ENCODE peak calls at places on chromosomes 12 and 14, in ten cellular contexts. G is cardiac muscle cell, L is fibroblast of mammary gland, J is stomach, A is psoas muscle, M is fibroblast of villous mesenchyme, F is astrocyte of the spinal cord, P is SK-N-SH, I is body of pancreas, K is neural crest cell. Q is an unnamed sample.

GRCh38 chr12:127272864-127273263 is 994.1 kb upstream of the TMEM132C start:
- DNase-seq in G (peak), L (peak), J (no peak), A (no peak), M (no peak), F (peak), P (no peak), I (no peak), K (no peak), Q (peak)

GRCh38 chr12:29238822-29239291 is 89.8 kb downstream of the FAR2 start:
- DNase-seq in G (no peak), L (peak), J (no peak), A (no peak), M (no peak), F (peak), P (no peak), I (no peak), K (no peak), Q (peak)

GRCh38 chr12:110543252-110543959 is 39.7 kb downstream of the PPTC7 start:
- DNase-seq in G (peak), L (peak), J (peak), A (peak), M (peak), F (peak), P (no peak), I (peak), K (no peak), Q (peak)

GRCh38 chr12:12428047-12428446 is 71.2 kb downstream of the BORCS5 start:
- DNase-seq in G (no peak), L (no peak), J (no peak), A (no peak), M (no peak), F (no peak), P (no peak), I (no peak), K (no peak), Q (no peak)

GRCh38 chr14:50964683-50965390 is 20.6 kb upstream of the PYGL start:
- DNase-seq in G (peak), L (peak), J (peak), A (no peak), M (peak), F (peak), P (no peak), I (peak), K (no peak), Q (peak)

GRCh38 chr14:22537436-22538310 is 51.4 kb downstream of the DAD1 start:
- DNase-seq in G (no peak), L (no peak), J (no peak), A (no peak), M (no peak), F (no peak), P (no peak), I (no peak), K (no peak), Q (no peak)

GRCh38 chr12:30296486-30296885 is 399.2 kb downstream of the IPO8 start:
- DNase-seq in G (no peak), L (no peak), J (no peak), A (no peak), M (no peak), F (no peak), P (no peak), I (no peak), K (no peak), Q (no peak)

GRCh38 chr12:14803830-14804160 is 325 bp downstream of the C12orf60 start:
- DNase-seq in G (no peak), L (no peak), J (no peak), A (no peak), M (no peak), F (no peak), P (no peak), I (no peak), K (no peak), Q (no peak)

GRCh38 chr14:24978862-24979724 is 70.9 kb downstream of the STXBP6 start:
- DNase-seq in G (no peak), L (no peak), J (no peak), A (no peak), M (peak), F (no peak), P (no peak), I (peak), K (no peak), Q (no peak)

GRCh38 chr12:58966939-58967338 is 46.6 kb upstream of the LRIG3 start:
- DNase-seq in G (peak), L (peak), J (no peak), A (no peak), M (peak), F (peak), P (no peak), I (no peak), K (no peak), Q (peak)

GRCh38 chr14:61043506-61043905 is 62.5 kb downstream of the SLC38A6 start:
- DNase-seq in G (no peak), L (no peak), J (no peak), A (no peak), M (no peak), F (no peak), P (no peak), I (no peak), K (no peak), Q (no peak)

GRCh38 chr12:52037248-52037861 is 13.9 kb upstream of the NR4A1 start:
- DNase-seq in G (peak), L (peak), J (peak), A (peak), M (peak), F (peak), P (peak), I (peak), K (no peak), Q (peak)

GRCh38 chr12:85310456-85311076 is 30.5 kb downstream of the ALX1 start:
- DNase-seq in G (peak), L (peak), J (no peak), A (no peak), M (peak), F (peak), P (no peak), I (no peak), K (no peak), Q (no peak)
- TF ChIP-seq CTCF in G (peak), L (peak), J (peak), A (peak), M (peak), F (peak), P (peak), I (no peak), K (peak), Q (no peak)

GRCh38 chr12:114408881-114409795 is 3.2 kb upstream of the TBX5 start:
- DNase-seq in G (peak), L (peak), J (no peak), A (peak), M (peak), F (no peak), P (no peak), I (peak), K (no peak), Q (no peak)
- TF ChIP-seq CTCF in G (peak), L (no peak), J (no peak), A (no peak), M (peak), F (no peak), P (no peak), I (no peak), K (no peak), Q (no peak)

GRCh38 chr12:122996621-122997342 is 16.3 kb downstream of the ARL6IP4 start:
- DNase-seq in G (no peak), L (no peak), J (no peak), A (no peak), M (no peak), F (no peak), P (no peak), I (no peak), K (no peak), Q (no peak)

GRCh38 chr12:122995503-122996187 is 15.2 kb downstream of the ARL6IP4 start:
- DNase-seq in G (no peak), L (peak), J (no peak), A (peak), M (no peak), F (no peak), P (no peak), I (peak), K (no peak), Q (no peak)

GRCh38 chr12:122994781-122995502 is 14.5 kb downstream of the ARL6IP4 start:
- DNase-seq in G (no peak), L (no peak), J (no peak), A (no peak), M (no peak), F (no peak), P (no peak), I (no peak), K (no peak), Q (no peak)

GRCh38 chr12:122997343-122998250 is 17.1 kb downstream of the ARL6IP4 start:
- DNase-seq in G (no peak), L (no peak), J (no peak), A (no peak), M (no peak), F (no peak), P (no peak), I (no peak), K (no peak), Q (no peak)

GRCh38 chr12:122996188-122996601 is 15.7 kb downstream of the ARL6IP4 start:
- DNase-seq in G (no peak), L (no peak), J (no peak), A (no peak), M (no peak), F (no peak), P (no peak), I (no peak), K (no peak), Q (no peak)
- TF ChIP-seq CTCF in G (no peak), L (no peak), J (no peak), A (no peak), M (no peak), F (no peak), P (no peak), I (no peak), K (no peak), Q (no peak)

GRCh38 chr12:88108021-88108420 is 33.9 kb downstream of the CEP290 start:
- DNase-seq in G (peak), L (peak), J (no peak), A (no peak), M (peak), F (no peak), P (no peak), I (no peak), K (no peak), Q (peak)

GRCh38 chr12:88113871-88114270 is 28.0 kb downstream of the CEP290 start:
- DNase-seq in G (peak), L (peak), J (no peak), A (no peak), M (peak), F (peak), P (no peak), I (no peak), K (no peak), Q (peak)

DNA sequence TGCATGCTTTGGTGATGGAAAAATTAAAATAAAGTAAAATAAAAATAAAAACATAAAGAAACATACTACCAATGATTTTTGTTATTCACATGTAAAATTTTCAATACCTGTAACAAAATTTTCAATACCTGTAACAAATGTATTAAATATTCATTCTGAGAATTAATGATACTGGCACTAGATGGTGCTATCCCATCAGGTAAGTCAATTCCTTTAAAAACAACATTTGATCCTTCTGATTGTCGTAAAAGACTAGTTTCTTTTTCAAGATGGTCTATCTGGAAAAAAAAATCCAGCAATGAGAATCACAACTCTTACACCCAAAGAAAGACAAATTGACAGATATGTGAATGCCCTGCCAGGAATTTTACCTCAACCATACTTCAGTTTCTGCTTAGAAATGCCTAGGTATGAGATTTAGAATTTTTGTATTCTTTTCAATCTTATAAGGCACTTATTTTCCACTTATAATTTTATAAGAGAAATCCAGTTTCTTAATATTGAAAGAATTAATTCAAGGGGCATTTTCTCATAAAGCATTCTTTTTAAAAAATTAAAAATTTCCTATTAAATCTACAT is 30.7 kb downstream of the CEP290 start:
- DNase-seq in G (peak), L (peak), J (no peak), A (no peak), M (peak), F (peak), P (peak), I (no peak), K (no peak), Q (no peak)
- TF ChIP-seq CTCF in G (peak), L (peak), J (peak), A (peak), M (peak), F (peak), P (peak), I (peak), K (peak), Q (no peak)

GRCh38 chr12:27671865-27672264 is 24.4 kb upstream of the REP15 start:
- DNase-seq in G (no peak), L (no peak), J (no peak), A (no peak), M (no peak), F (no peak), P (no peak), I (no peak), K (no peak), Q (no peak)

GRCh38 chr12:27667540-27667939 is 28.7 kb upstream of the REP15 start:
- DNase-seq in G (peak), L (peak), J (no peak), A (peak), M (peak), F (peak), P (no peak), I (no peak), K (no peak), Q (peak)

GRCh38 chr12:27665704-27666103 is 30.5 kb upstream of the REP15 start:
- DNase-seq in G (no peak), L (no peak), J (no peak), A (no peak), M (no peak), F (no peak), P (no peak), I (no peak), K (no peak), Q (no peak)

GRCh38 chr12:27666510-27666909 is 29.7 kb upstream of the REP15 start:
- DNase-seq in G (no peak), L (no peak), J (no peak), A (no peak), M (no peak), F (no peak), P (no peak), I (no peak), K (no peak), Q (no peak)
- TF ChIP-seq CTCF in G (no peak), L (no peak), J (no peak), A (no peak), M (no peak), F (no peak), P (no peak), I (no peak), K (no peak), Q (no peak)

DNA sequence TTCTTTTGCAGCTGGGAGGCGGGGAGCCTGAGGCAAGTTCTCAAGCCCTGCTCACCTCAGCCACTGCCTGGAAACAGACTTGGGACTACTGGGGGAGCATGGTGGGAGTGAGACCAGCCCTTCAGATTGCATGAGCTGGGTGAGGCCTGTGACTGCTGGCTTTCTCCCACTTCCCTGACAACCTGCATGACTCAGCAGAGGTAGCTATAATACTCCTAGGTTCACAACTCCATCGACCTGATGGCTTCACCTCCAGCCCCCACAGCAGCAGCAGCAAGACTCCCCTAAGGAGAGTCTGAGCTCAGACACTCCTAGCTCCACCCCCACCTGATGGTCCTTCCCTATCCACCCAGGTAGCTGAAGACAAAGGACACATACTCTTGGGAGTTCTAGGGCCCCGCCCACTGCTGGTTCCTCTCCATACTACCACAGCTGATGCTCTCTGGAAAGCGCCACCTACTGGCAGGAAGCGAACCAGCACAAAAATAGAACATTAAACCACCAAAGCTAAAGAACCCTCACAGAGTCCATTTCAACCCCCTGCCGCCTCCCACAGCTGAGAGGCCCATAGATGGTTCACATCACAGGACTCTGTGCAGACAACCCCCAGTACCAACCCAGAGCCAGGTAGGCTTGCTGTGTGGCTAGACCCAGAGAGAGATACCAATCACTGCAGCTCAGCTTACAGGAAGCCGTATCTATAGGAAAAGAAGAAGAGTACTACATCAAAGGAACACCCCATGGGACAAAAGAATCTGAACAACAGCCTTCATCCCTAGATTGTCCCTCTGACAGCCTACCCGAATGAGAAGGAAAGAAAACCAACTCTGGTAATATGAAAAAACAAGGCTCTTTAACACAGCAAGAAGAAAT is 68.7 kb downstream of the RPAP3 start:
- DNase-seq in G (peak), L (peak), J (peak), A (peak), M (no peak), F (no peak), P (no peak), I (peak), K (peak), Q (peak)
- TF ChIP-seq CTCF in G (peak), L (peak), J (peak), A (no peak), M (peak), F (peak), P (peak), I (no peak), K (peak), Q (peak)

DNA sequence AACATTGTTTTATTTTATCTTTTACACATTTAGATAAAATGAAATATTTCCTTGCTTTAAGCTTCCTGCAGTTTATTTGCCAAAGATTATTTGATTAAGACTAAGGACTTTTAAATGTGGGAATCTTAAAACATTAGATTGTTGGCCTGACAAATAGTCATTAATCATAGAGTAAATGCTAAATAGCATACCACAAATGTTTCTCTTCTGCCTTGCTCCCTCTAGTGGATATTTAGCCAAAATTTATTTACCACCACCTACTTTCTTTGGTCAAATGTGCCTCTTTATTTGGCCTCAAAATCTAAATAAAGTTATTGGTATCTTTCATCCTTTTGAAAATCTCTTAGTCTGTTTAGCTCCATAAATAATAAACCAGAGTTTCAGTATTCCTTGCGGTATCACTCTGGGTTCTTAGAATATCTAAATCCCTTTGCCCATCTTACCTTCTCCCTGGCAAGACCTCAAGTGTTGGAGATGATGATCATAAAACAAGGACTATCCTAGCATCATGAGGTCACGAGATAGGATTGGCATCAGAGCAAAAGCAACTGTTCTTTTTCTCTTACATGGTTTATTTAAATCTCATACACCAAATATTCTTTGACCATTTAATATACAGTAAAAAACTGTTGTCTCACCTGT is 150.6 kb upstream of the AEBP2 start:
- DNase-seq in G (peak), L (peak), J (no peak), A (no peak), M (peak), F (peak), P (peak), I (no peak), K (no peak), Q (no peak)
- TF ChIP-seq CTCF in G (peak), L (peak), J (peak), A (peak), M (peak), F (peak), P (peak), I (peak), K (peak), Q (peak)

GRCh38 chr12:71138011-71138410 is 19.8 kb downstream of the TSPAN8 start:
- DNase-seq in G (no peak), L (no peak), J (no peak), A (no peak), M (no peak), F (no peak), P (no peak), I (no peak), K (no peak), Q (no peak)
- TF ChIP-seq CTCF in G (no peak), L (no peak), J (no peak), A (no peak), M (no peak), F (no peak), P (no peak), I (no peak), K (no peak), Q (no peak)

GRCh38 chr14:103683139-103683538 is 32.1 kb downstream of the XRCC3 start:
- DNase-seq in G (no peak), L (no peak), J (no peak), A (no peak), M (no peak), F (no peak), P (no peak), I (no peak), K (no peak), Q (no peak)

GRCh38 chr14:103675957-103676356 is 39.3 kb downstream of the XRCC3 start:
- DNase-seq in G (no peak), L (no peak), J (no peak), A (no peak), M (no peak), F (no peak), P (no peak), I (no peak), K (no peak), Q (no peak)

GRCh38 chr14:103680491-103681231 is 34.6 kb downstream of the XRCC3 start:
- DNase-seq in G (no peak), L (no peak), J (no peak), A (no peak), M (no peak), F (no peak), P (no peak), I (no peak), K (no peak), Q (no peak)

GRCh38 chr14:103676881-103677675 is 38.2 kb downstream of the XRCC3 start:
- DNase-seq in G (no peak), L (no peak), J (no peak), A (no peak), M (no peak), F (no peak), P (no peak), I (no peak), K (no peak), Q (no peak)

DNA sequence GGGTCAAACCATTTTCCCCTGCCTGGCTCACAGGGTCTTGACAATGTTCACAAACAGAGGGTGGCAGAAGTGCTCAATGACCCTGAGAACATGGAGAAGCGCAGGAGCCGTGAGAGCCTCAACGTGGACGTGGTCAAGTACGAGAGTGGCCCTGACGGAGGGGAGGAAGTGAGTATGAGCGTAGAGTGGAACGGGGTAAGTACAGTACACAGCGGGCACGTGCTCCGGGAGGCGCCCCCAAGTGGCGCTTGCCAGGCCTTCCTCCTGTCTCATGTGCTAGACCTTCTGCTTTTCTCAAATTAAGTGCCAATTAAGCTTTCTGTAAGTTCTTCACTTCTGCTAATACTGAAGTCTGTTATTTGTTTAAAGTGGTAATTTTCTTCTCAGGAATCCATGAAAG is 35.9 kb downstream of the XRCC3 start:
- DNase-seq in G (peak), L (peak), J (peak), A (no peak), M (no peak), F (peak), P (peak), I (peak), K (no peak), Q (peak)
- TF ChIP-seq CTCF in G (peak), L (peak), J (peak), A (peak), M (peak), F (peak), P (peak), I (peak), K (peak), Q (peak)